ENCODE peak calls at places on chromosomes 12 and 14, in nine cellular contexts. A is transverse colon, M is GM12891, G is suprapubic skin, B is breast epithelium, H is endothelial cell of umbilical vein, X is spleen, T is HCT116, E is K562. I is an unnamed sample.

GRCh38 chr12:6539276-6540134 is 5.2 kb downstream of the GAPDH start:
- DNase-seq in A (no peak), M (no peak), G (no peak), B (no peak), H (no peak), X (no peak), T (no peak), E (no peak), I (no peak)

GRCh38 chr14:64194404-64194803 is 99.8 kb downstream of the ESR2 start:
- DNase-seq in A (no peak), M (no peak), G (no peak), B (no peak), H (no peak), X (no peak), T (no peak), E (no peak), I (no peak)

GRCh38 chr12:94603434-94604068 is 46.8 kb downstream of the TMCC3 start:
- DNase-seq in A (peak), M (no peak), G (no peak), B (no peak), H (no peak), X (peak), T (peak), E (peak), I (no peak)

GRCh38 chr12:66103011-66103913 is 27.3 kb downstream of the LLPH start:
- DNase-seq in A (no peak), M (no peak), G (no peak), B (no peak), H (no peak), X (no peak), T (peak), E (peak), I (no peak)

GRCh38 chr12:2644678-2645405 is 149.9 kb upstream of the FKBP4 start:
- DNase-seq in A (no peak), M (no peak), G (no peak), B (no peak), H (peak), X (no peak), T (no peak), E (no peak), I (no peak)

GRCh38 chr14:99191663-99192621 is 80.1 kb downstream of the BCL11B start:
- DNase-seq in A (peak), M (no peak), G (no peak), B (peak), H (peak), X (peak), T (no peak), E (no peak), I (no peak)

GRCh38 chr14:99720941-99721791 is 37.1 kb downstream of the CYP46A1 start:
- DNase-seq in A (no peak), M (no peak), G (no peak), B (no peak), H (no peak), X (no peak), T (no peak), E (no peak), I (peak)

GRCh38 chr12:1117371-1117770 is 126.3 kb downstream of the ERC1 start:
- DNase-seq in A (no peak), M (no peak), G (no peak), B (no peak), H (peak), X (no peak), T (no peak), E (no peak), I (no peak)

GRCh38 chr12:5945071-5946008 is at the start of gene ANO2:
- DNase-seq in A (no peak), M (no peak), G (no peak), B (no peak), H (no peak), X (no peak), T (no peak), E (no peak), I (no peak)

GRCh38 chr14:49497725-49498348 is 88.3 kb downstream of the RPS29 start:
- DNase-seq in A (no peak), M (peak), G (no peak), B (no peak), H (peak), X (no peak), T (peak), E (peak), I (no peak)

GRCh38 chr14:55721353-55721752 is 141.3 kb downstream of the KTN1 start:
- DNase-seq in A (no peak), M (no peak), G (no peak), B (no peak), H (peak), X (no peak), T (peak), E (no peak), I (no peak)

GRCh38 chr12:44875417-44875953 is 630 bp downstream of the NELL2 start:
- DNase-seq in A (no peak), M (no peak), G (no peak), B (no peak), H (peak), X (peak), T (no peak), E (no peak), I (no peak)

GRCh38 chr14:54737132-54737711 is 165.4 kb downstream of the GCH1 start:
- DNase-seq in A (no peak), M (no peak), G (no peak), B (no peak), H (no peak), X (no peak), T (no peak), E (peak), I (no peak)

GRCh38 chr14:73026243-73026844 is 562 bp downstream of the ZFYVE1 start:
- DNase-seq in A (no peak), M (no peak), G (no peak), B (no peak), H (no peak), X (no peak), T (no peak), E (no peak), I (no peak)

GRCh38 chr12:1930816-1931597 is 12.6 kb upstream of the CACNA2D4 start:
- DNase-seq in A (no peak), M (no peak), G (no peak), B (no peak), H (no peak), X (peak), T (no peak), E (no peak), I (no peak)

GRCh38 chr14:74018029-74018703 is 922 bp downstream of the ENTPD5 start:
- DNase-seq in A (no peak), M (no peak), G (no peak), B (no peak), H (peak), X (no peak), T (no peak), E (no peak), I (no peak)

GRCh38 chr12:102534899-102535298 is 54.5 kb upstream of the IGF1 start:
- DNase-seq in A (no peak), M (no peak), G (no peak), B (no peak), H (no peak), X (no peak), T (no peak), E (no peak), I (no peak)

GRCh38 chr14:24848427-24848826 is 201.5 kb downstream of the STXBP6 start:
- DNase-seq in A (no peak), M (no peak), G (no peak), B (no peak), H (no peak), X (no peak), T (no peak), E (no peak), I (no peak)

GRCh38 chr12:42469355-42470006 is 120.1 kb downstream of the PRICKLE1 start:
- DNase-seq in A (peak), M (peak), G (no peak), B (no peak), H (no peak), X (no peak), T (no peak), E (no peak), I (no peak)

GRCh38 chr12:62123721-62124203 is 136.4 kb upstream of the USP15 start:
- DNase-seq in A (peak), M (no peak), G (no peak), B (no peak), H (peak), X (no peak), T (peak), E (peak), I (no peak)

GRCh38 chr12:4269279-4269991 is 4.1 kb upstream of the CCND2 start:
- DNase-seq in A (peak), M (peak), G (peak), B (no peak), H (peak), X (peak), T (no peak), E (peak), I (no peak)

GRCh38 chr12:55743131-55743921 is 404 bp downstream of the GDF11 start:
- DNase-seq in A (peak), M (peak), G (peak), B (peak), H (peak), X (peak), T (no peak), E (peak), I (no peak)
- TF ChIP-seq POLR2A in A (no peak), M (no peak), G (no peak), B (no peak), H (no peak), X (no peak), T (no peak), E (peak), I (no peak)

DNA sequence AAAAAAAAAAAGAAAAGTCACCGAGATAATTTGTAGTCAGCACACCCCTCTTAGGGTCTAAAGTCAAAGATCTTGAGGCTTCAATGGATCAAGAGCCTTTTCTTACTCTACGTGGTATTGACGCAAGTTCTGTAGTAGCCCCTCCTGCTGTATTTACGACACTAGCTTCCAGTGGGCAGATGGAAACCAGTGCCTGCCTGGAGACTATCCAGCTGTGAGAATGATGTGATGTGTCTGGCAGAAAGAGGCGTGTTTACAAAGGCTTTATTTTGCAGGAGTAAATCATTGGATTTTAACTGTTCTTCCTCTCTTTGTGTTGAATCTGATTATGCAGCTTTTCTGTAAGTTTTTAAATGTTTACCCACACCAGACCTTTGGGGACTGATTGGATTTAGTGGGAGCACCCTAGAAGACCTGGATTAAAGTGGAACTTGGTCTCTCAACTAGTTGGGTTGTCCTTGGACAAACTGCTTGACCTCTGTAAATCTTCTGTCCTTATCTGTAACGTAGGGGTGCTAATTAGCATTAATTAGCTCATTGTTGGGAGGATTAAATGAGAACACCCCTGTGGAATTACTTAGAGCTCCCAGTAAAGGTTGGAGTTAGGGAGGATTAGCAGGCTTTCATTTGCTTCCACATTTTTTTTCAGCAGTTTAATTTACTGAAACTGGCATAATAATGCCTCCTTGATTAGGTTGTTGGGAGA is 72.4 kb downstream of the RASSF3 start:
- DNase-seq in A (peak), M (no peak), G (no peak), B (no peak), H (peak), X (no peak), T (no peak), E (no peak), I (no peak)
- TF ChIP-seq POLR2AphosphoS5 in A (peak), M (no peak), G (no peak), B (no peak), H (no peak), X (peak), T (no peak), E (no peak), I (peak)

DNA sequence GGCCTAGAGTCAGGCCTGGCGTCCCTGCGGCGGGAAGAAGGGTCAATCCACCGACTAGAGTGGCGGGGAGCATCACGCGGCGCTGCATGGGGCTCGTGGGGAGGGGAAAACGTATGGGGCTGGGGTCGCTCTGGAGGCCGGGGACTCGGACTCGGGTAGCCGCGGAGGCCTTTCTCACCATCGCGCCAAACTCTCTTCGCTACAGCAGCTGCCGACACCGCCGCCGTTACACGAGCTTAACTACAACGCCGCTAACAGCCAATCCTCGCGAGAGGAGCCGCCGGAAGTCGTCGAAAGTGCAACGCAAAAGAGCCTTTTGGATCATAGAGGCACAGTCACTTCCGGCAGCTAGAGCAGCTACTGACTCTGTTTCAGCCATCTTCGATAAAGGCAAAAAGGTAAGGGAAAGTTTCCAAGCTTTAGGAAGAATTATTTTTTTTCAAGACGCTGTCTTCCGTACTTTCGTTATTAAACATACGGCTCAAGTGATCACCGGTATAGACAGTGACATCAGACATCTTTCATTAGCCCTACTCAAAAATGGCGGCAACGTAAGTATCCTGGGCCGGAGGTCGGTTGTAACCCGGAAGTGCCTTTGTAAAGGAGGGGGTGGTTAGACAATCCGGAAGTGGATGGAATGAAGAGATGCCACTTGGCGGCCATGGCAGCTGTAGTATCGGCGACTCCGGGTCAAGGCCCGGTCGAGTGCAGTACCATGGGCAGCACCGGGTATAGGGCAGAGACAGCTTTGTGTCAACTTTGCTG is at the start of the genes ERH and SLC39A9:
- DNase-seq in A (peak), M (peak), G (peak), B (peak), H (peak), X (peak), T (peak), E (peak), I (no peak)
- TF ChIP-seq POLR2A in A (peak), M (peak), G (peak), B (peak), H (peak), X (no peak), T (peak), E (peak), I (no peak)

GRCh38 chr12:32533971-32534590 is 134.7 kb downstream of the FGD4 start:
- DNase-seq in A (peak), M (no peak), G (no peak), B (no peak), H (peak), X (no peak), T (peak), E (no peak), I (no peak)
- TF ChIP-seq POLR2AphosphoS5 in A (peak), M (no peak), G (peak), B (no peak), H (peak), X (peak), T (no peak), E (no peak), I (no peak)

GRCh38 chr12:124994435-124994975 is 1.1 kb downstream of the BRI3BP start:
- DNase-seq in A (peak), M (no peak), G (no peak), B (no peak), H (no peak), X (peak), T (no peak), E (no peak), I (no peak)
- TF ChIP-seq POLR2A in A (no peak), M (no peak), G (no peak), B (no peak), H (no peak), X (no peak), T (no peak), E (no peak), I (no peak)

GRCh38 chr12:116277393-116278258 is at the start of gene MED13L:
- DNase-seq in A (peak), M (peak), G (peak), B (peak), H (peak), X (peak), T (peak), E (peak), I (no peak)
- TF ChIP-seq POLR2AphosphoS5 in A (peak), M (no peak), G (no peak), B (no peak), H (peak), X (peak), T (peak), E (peak), I (no peak)

DNA sequence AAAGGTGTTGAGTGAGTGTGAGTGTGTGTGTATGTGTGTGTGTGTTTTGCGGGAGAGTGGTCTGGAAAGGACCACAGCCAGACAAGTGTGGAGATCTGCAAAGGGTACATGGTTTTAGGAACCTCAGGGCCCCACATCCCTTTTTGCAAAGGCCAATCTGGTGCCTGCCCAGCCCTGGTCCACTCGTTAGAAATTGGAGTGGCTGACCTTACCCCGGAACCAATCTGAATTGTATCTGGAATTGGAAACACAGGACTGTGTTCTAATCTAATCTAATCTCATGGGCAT is 11.3 kb upstream of the TBX3 start:
- DNase-seq in A (no peak), M (no peak), G (no peak), B (no peak), H (no peak), X (no peak), T (no peak), E (no peak), I (no peak)
- TF ChIP-seq POLR2A in A (no peak), M (no peak), G (no peak), B (no peak), H (no peak), X (no peak), T (no peak), E (no peak), I (no peak)